ENCODE peak calls at places on chromosomes 1 and 21, in eight cellular contexts. W, Q, N, T, S, V, P and X are unnamed samples.

GRCh38 chr21:26925636-26926035 is 41.3 kb downstream of the ADAMTS5 start:
- DNase-seq in P (no peak), N (no peak), Q (no peak), T (no peak), W (no peak), S (no peak), V (no peak), X (no peak)

GRCh38 chr1:4172659-4173599 is 272.9 kb upstream of the C1orf174 start:
- DNase-seq in N (peak), V (no peak), Q (no peak), S (peak), P (no peak), T (peak), W (no peak), X (no peak)

GRCh38 chr1:104991702-104992101 is 1242.0 kb downstream of the AMY1C start:
- DNase-seq in W (peak), N (peak), P (no peak), S (no peak), V (no peak), T (no peak), Q (no peak), X (no peak)

GRCh38 chr1:162626089-162626488 is 6.2 kb upstream of the DDR2 start:
- DNase-seq in P (no peak), W (no peak), S (no peak), T (no peak), N (no peak), Q (no peak), V (no peak), X (no peak)

GRCh38 chr1:67110352-67110751 is 24.4 kb downstream of the C1orf141 start:
- DNase-seq in S (no peak), W (no peak), Q (no peak), P (no peak), N (no peak), T (no peak), V (no peak), X (no peak)

GRCh38 chr1:64199154-64199553 is 4.3 kb upstream of the UBE2U start:
- DNase-seq in V (no peak), W (no peak), T (no peak), Q (no peak), P (no peak), S (no peak), N (no peak), X (no peak)

GRCh38 chr1:183711691-183712401 is 58.7 kb upstream of the APOBEC4 start:
- DNase-seq in N (no peak), V (no peak), P (no peak), W (no peak), T (peak), Q (no peak), S (no peak), X (no peak)

GRCh38 chr1:26234644-26235384 is 814 bp downstream of the CEP85 start:
- DNase-seq in W (no peak), N (peak), P (no peak), Q (no peak), V (no peak), S (peak), T (no peak), X (no peak)

GRCh38 chr1:115076384-115076906 is 12.9 kb downstream of the TSPAN2 start:
- DNase-seq in W (no peak), T (no peak), P (no peak), Q (no peak), V (no peak), N (no peak), S (no peak), X (no peak)

GRCh38 chr1:25770541-25771245 is 29.3 kb upstream of the SELENON start:
- DNase-seq in S (no peak), N (no peak), V (no peak), P (peak), Q (no peak), T (no peak), W (no peak), X (no peak)

GRCh38 chr21:45264919-45265515 is 22.7 kb downstream of the POFUT2 start:
- DNase-seq in N (no peak), V (no peak), Q (no peak), P (no peak), W (no peak), S (no peak), T (no peak), X (peak)

GRCh38 chr1:212700892-212701819 is 1.5 kb upstream of the BATF3 start:
- DNase-seq in W (peak), P (peak), S (peak), V (no peak), N (no peak), T (peak), Q (peak), X (peak)

GRCh38 chr1:1324084-1324523 is 356 bp downstream of the INTS11 start:
- DNase-seq in T (no peak), P (no peak), N (no peak), V (no peak), S (no peak), W (no peak), Q (no peak), X (no peak)

GRCh38 chr1:155801149-155801548 is 55.9 kb downstream of the GON4L start:
- DNase-seq in S (no peak), V (peak), T (no peak), Q (no peak), N (no peak), W (no peak), P (no peak), X (no peak)

GRCh38 chr1:31570906-31571305 is 5.4 kb upstream of the TINAGL1 start:
- DNase-seq in Q (no peak), S (no peak), N (no peak), W (no peak), P (no peak), T (no peak), V (no peak), X (no peak)

GRCh38 chr1:64891440-64891815 is 74.9 kb downstream of the JAK1 start:
- DNase-seq in V (no peak), S (no peak), Q (no peak), T (no peak), W (no peak), P (no peak), N (no peak), X (no peak)

GRCh38 chr21:45818904-45819285 is 162.7 kb upstream of the COL6A1 start:
- DNase-seq in N (no peak), P (no peak), S (peak), W (no peak), V (no peak), Q (no peak), T (no peak), X (no peak)

GRCh38 chr1:58769809-58770345 is 14.0 kb downstream of the JUN start:
- DNase-seq in V (no peak), P (no peak), Q (no peak), W (no peak), N (no peak), S (no peak), T (no peak), X (no peak)

GRCh38 chr1:8373547-8374270 is 55.8 kb downstream of the SLC45A1 start:
- DNase-seq in N (peak), P (no peak), T (peak), Q (peak), W (no peak), S (no peak), V (peak), X (peak)

GRCh38 chr1:19043579-19044443 is 87.3 kb upstream of the IFFO2 start:
- DNase-seq in V (no peak), Q (peak), P (no peak), W (no peak), N (no peak), T (no peak), S (no peak), X (peak)

GRCh38 chr1:224095867-224096266 is 18.0 kb upstream of the FBXO28 start:
- DNase-seq in W (no peak), P (no peak), S (no peak), N (no peak), V (no peak), T (no peak), Q (no peak), X (no peak)

GRCh38 chr1:62144238-62144831 is 50.3 kb upstream of the L1TD1 start:
- DNase-seq in Q (no peak), V (no peak), P (peak), T (peak), N (peak), W (peak), S (peak), X (peak)

GRCh38 chr1:184800876-184801275 is 46.2 kb upstream of the EDEM3 start:
- DNase-seq in T (no peak), V (no peak), N (no peak), S (no peak), W (no peak), Q (no peak), P (no peak), X (no peak)

GRCh38 chr1:179599623-179600249 is 8.1 kb downstream of the TDRD5 start:
- DNase-seq in N (peak), V (peak), Q (no peak), T (no peak), W (peak), P (peak), S (peak), X (no peak)

GRCh38 chr1:58390051-58390450 is 156.5 kb downstream of the OMA1 start:
- DNase-seq in P (no peak), V (no peak), W (no peak), N (no peak), Q (no peak), T (no peak), S (no peak), X (no peak)

GRCh38 chr1:217812175-217812574 is 181.0 kb downstream of the SPATA17 start:
- DNase-seq in W (no peak), S (no peak), P (no peak), T (no peak), N (no peak), V (no peak), Q (no peak), X (no peak)

GRCh38 chr1:116346943-116347673 is 25.9 kb upstream of the ATP1A1 start:
- DNase-seq in P (no peak), V (no peak), N (no peak), T (no peak), Q (no peak), W (peak), S (no peak), X (no peak)

GRCh38 chr1:67503974-67504373 is 73.8 kb upstream of the SERBP1 start:
- DNase-seq in V (no peak), N (no peak), W (no peak), P (no peak), Q (no peak), S (no peak), T (no peak), X (no peak)

GRCh38 chr1:66375125-66375524 is 158.8 kb upstream of the SGIP1 start:
- DNase-seq in W (no peak), P (no peak), Q (no peak), S (no peak), N (no peak), V (no peak), T (no peak), X (no peak)

GRCh38 chr1:23083714-23084480 is 64.6 kb downstream of the KDM1A start:
- DNase-seq in W (no peak), T (no peak), N (no peak), S (no peak), P (no peak), V (no peak), Q (no peak), X (no peak)